ENCODE peak calls at places on chromosomes 2 and 18, in eight cellular contexts. One of them, this sample, is unnamed.

GRCh38 chr2:230842473-230842872 is 22.3 kb upstream of the ITM2C start:
- DNase-seq in naive thymus-derived CD4-positive, alpha-beta T cell: no peak
- DNase-seq in cardiac septum: no peak
- DNase-seq in fibroblast of pulmonary artery: no peak
- DNase-seq in T-helper 1 cell: no peak
- DNase-seq in activated CD8-positive, alpha-beta T cell treated with anti-CD3 and anti-CD28 coated beads for 36 hours: no peak
- DNase-seq in posterior vena cava: no peak
- DNase-seq in memory B cell: no peak
- DNase-seq in this sample: no peak

GRCh38 chr2:150469706-150470105 is 17.8 kb downstream of the RND3 start:
- DNase-seq in fibroblast of pulmonary artery: no peak
- DNase-seq in memory B cell: no peak
- DNase-seq in naive thymus-derived CD4-positive, alpha-beta T cell: no peak
- DNase-seq in activated CD8-positive, alpha-beta T cell treated with anti-CD3 and anti-CD28 coated beads for 36 hours: no peak
- DNase-seq in cardiac septum: no peak
- DNase-seq in T-helper 1 cell: no peak
- DNase-seq in posterior vena cava: no peak
- DNase-seq in this sample: no peak

GRCh38 chr2:232871835-232872736 is 2.0 kb downstream of the SNORC start:
- DNase-seq in memory B cell: no peak
- DNase-seq in activated CD8-positive, alpha-beta T cell treated with anti-CD3 and anti-CD28 coated beads for 36 hours: no peak
- DNase-seq in fibroblast of pulmonary artery: no peak
- DNase-seq in cardiac septum: peak; percentile 69
- DNase-seq in naive thymus-derived CD4-positive, alpha-beta T cell: no peak
- DNase-seq in T-helper 1 cell: no peak
- DNase-seq in posterior vena cava: no peak
- DNase-seq in this sample: peak; percentile 48

GRCh38 chr2:234954551-234954992 is 2.8 kb downstream of the SH3BP4 start:
- DNase-seq in cardiac septum: peak; percentile 60
- DNase-seq in T-helper 1 cell: no peak
- DNase-seq in fibroblast of pulmonary artery: peak; percentile 58
- DNase-seq in naive thymus-derived CD4-positive, alpha-beta T cell: no peak
- DNase-seq in posterior vena cava: no peak
- DNase-seq in memory B cell: no peak
- DNase-seq in activated CD8-positive, alpha-beta T cell treated with anti-CD3 and anti-CD28 coated beads for 36 hours: no peak
- DNase-seq in this sample: no peak

GRCh38 chr2:74552914-74553811 is 579 bp downstream of the LOXL3 start:
- DNase-seq in cardiac septum: peak; percentile 64
- DNase-seq in activated CD8-positive, alpha-beta T cell treated with anti-CD3 and anti-CD28 coated beads for 36 hours: peak; percentile 20
- DNase-seq in T-helper 1 cell: no peak
- DNase-seq in posterior vena cava: peak; percentile 79
- DNase-seq in memory B cell: no peak
- DNase-seq in naive thymus-derived CD4-positive, alpha-beta T cell: no peak
- DNase-seq in fibroblast of pulmonary artery: no peak
- DNase-seq in this sample: no peak

GRCh38 chr2:174546519-174547506 is 50.8 kb downstream of the WIPF1 start:
- DNase-seq in posterior vena cava: no peak
- DNase-seq in activated CD8-positive, alpha-beta T cell treated with anti-CD3 and anti-CD28 coated beads for 36 hours: peak; percentile 69
- DNase-seq in T-helper 1 cell: no peak
- DNase-seq in cardiac septum: no peak
- DNase-seq in memory B cell: no peak
- DNase-seq in naive thymus-derived CD4-positive, alpha-beta T cell: no peak
- DNase-seq in fibroblast of pulmonary artery: peak; percentile 60
- DNase-seq in this sample: no peak

GRCh38 chr2:210654091-210654490 is 97.7 kb downstream of the CPS1 start:
- DNase-seq in naive thymus-derived CD4-positive, alpha-beta T cell: no peak
- DNase-seq in cardiac septum: no peak
- DNase-seq in T-helper 1 cell: no peak
- DNase-seq in memory B cell: no peak
- DNase-seq in activated CD8-positive, alpha-beta T cell treated with anti-CD3 and anti-CD28 coated beads for 36 hours: no peak
- DNase-seq in posterior vena cava: no peak
- DNase-seq in fibroblast of pulmonary artery: no peak
- DNase-seq in this sample: no peak

GRCh38 chr2:177127821-177128220 is 84.8 kb upstream of the HNRNPA3 start:
- DNase-seq in fibroblast of pulmonary artery: no peak
- DNase-seq in naive thymus-derived CD4-positive, alpha-beta T cell: no peak
- DNase-seq in T-helper 1 cell: no peak
- DNase-seq in activated CD8-positive, alpha-beta T cell treated with anti-CD3 and anti-CD28 coated beads for 36 hours: no peak
- DNase-seq in cardiac septum: no peak
- DNase-seq in posterior vena cava: no peak
- DNase-seq in memory B cell: no peak
- DNase-seq in this sample: no peak

GRCh38 chr2:72149556-72150156 is 2.0 kb upstream of the CYP26B1 start:
- DNase-seq in cardiac septum: peak; percentile 74
- DNase-seq in naive thymus-derived CD4-positive, alpha-beta T cell: no peak
- DNase-seq in fibroblast of pulmonary artery: no peak
- DNase-seq in T-helper 1 cell: no peak
- DNase-seq in memory B cell: no peak
- DNase-seq in activated CD8-positive, alpha-beta T cell treated with anti-CD3 and anti-CD28 coated beads for 36 hours: no peak
- DNase-seq in posterior vena cava: peak; percentile 74
- DNase-seq in this sample: peak; percentile 63

GRCh38 chr18:49691177-49691608 is 122.1 kb downstream of the ACAA2 start:
- DNase-seq in naive thymus-derived CD4-positive, alpha-beta T cell: no peak
- DNase-seq in fibroblast of pulmonary artery: peak; percentile 95
- DNase-seq in cardiac septum: no peak
- DNase-seq in activated CD8-positive, alpha-beta T cell treated with anti-CD3 and anti-CD28 coated beads for 36 hours: no peak
- DNase-seq in T-helper 1 cell: no peak
- DNase-seq in memory B cell: no peak
- DNase-seq in posterior vena cava: no peak
- DNase-seq in this sample: no peak

GRCh38 chr2:144514731-144515424 is 5.0 kb downstream of the ZEB2 start:
- DNase-seq in memory B cell: no peak
- DNase-seq in naive thymus-derived CD4-positive, alpha-beta T cell: no peak
- DNase-seq in fibroblast of pulmonary artery: no peak
- DNase-seq in activated CD8-positive, alpha-beta T cell treated with anti-CD3 and anti-CD28 coated beads for 36 hours: no peak
- DNase-seq in posterior vena cava: no peak
- DNase-seq in cardiac septum: no peak
- DNase-seq in T-helper 1 cell: no peak
- DNase-seq in this sample: no peak

GRCh38 chr2:75199428-75200011 is at the start of gene TACR1:
- DNase-seq in naive thymus-derived CD4-positive, alpha-beta T cell: peak; percentile 56
- DNase-seq in memory B cell: peak; percentile 39
- DNase-seq in fibroblast of pulmonary artery: peak; percentile 80
- DNase-seq in activated CD8-positive, alpha-beta T cell treated with anti-CD3 and anti-CD28 coated beads for 36 hours: peak; percentile 68
- DNase-seq in posterior vena cava: peak; percentile 90
- DNase-seq in cardiac septum: no peak
- DNase-seq in T-helper 1 cell: no peak
- DNase-seq in this sample: peak; percentile 79

GRCh38 chr18:24979223-24979622 is 372.7 kb downstream of the ZNF521 start:
- DNase-seq in cardiac septum: no peak
- DNase-seq in fibroblast of pulmonary artery: no peak
- DNase-seq in naive thymus-derived CD4-positive, alpha-beta T cell: no peak
- DNase-seq in T-helper 1 cell: no peak
- DNase-seq in activated CD8-positive, alpha-beta T cell treated with anti-CD3 and anti-CD28 coated beads for 36 hours: no peak
- DNase-seq in memory B cell: no peak
- DNase-seq in posterior vena cava: no peak
- DNase-seq in this sample: no peak

GRCh38 chr18:59950215-59950944 is 50.6 kb downstream of the PMAIP1 start:
- DNase-seq in T-helper 1 cell: no peak
- DNase-seq in activated CD8-positive, alpha-beta T cell treated with anti-CD3 and anti-CD28 coated beads for 36 hours: peak; percentile 17
- DNase-seq in fibroblast of pulmonary artery: no peak
- DNase-seq in cardiac septum: no peak
- DNase-seq in posterior vena cava: no peak
- DNase-seq in memory B cell: no peak
- DNase-seq in naive thymus-derived CD4-positive, alpha-beta T cell: no peak
- DNase-seq in this sample: no peak

GRCh38 chr2:62467475-62468321 is 38.3 kb downstream of the TMEM17 start:
- DNase-seq in T-helper 1 cell: no peak
- DNase-seq in naive thymus-derived CD4-positive, alpha-beta T cell: no peak
- DNase-seq in fibroblast of pulmonary artery: peak; percentile 13
- DNase-seq in activated CD8-positive, alpha-beta T cell treated with anti-CD3 and anti-CD28 coated beads for 36 hours: no peak
- DNase-seq in memory B cell: no peak
- DNase-seq in posterior vena cava: no peak
- DNase-seq in cardiac septum: no peak
- DNase-seq in this sample: no peak

GRCh38 chr2:240929364-240930095 is 23.4 kb downstream of the CROCC2 start:
- DNase-seq in posterior vena cava: no peak
- DNase-seq in cardiac septum: peak; percentile 65
- DNase-seq in activated CD8-positive, alpha-beta T cell treated with anti-CD3 and anti-CD28 coated beads for 36 hours: no peak
- DNase-seq in memory B cell: no peak
- DNase-seq in fibroblast of pulmonary artery: no peak
- DNase-seq in T-helper 1 cell: no peak
- DNase-seq in naive thymus-derived CD4-positive, alpha-beta T cell: no peak
- DNase-seq in this sample: peak; percentile 41

GRCh38 chr2:151357359-151357758 is at the start of gene TNFAIP6:
- DNase-seq in T-helper 1 cell: no peak
- DNase-seq in cardiac septum: no peak
- DNase-seq in fibroblast of pulmonary artery: peak; percentile 98
- DNase-seq in memory B cell: no peak
- DNase-seq in activated CD8-positive, alpha-beta T cell treated with anti-CD3 and anti-CD28 coated beads for 36 hours: no peak
- DNase-seq in posterior vena cava: no peak
- DNase-seq in naive thymus-derived CD4-positive, alpha-beta T cell: no peak
- DNase-seq in this sample: no peak

GRCh38 chr2:222418734-222419133 is 5.6 kb upstream of the SGPP2 start:
- DNase-seq in cardiac septum: no peak
- DNase-seq in T-helper 1 cell: no peak
- DNase-seq in naive thymus-derived CD4-positive, alpha-beta T cell: no peak
- DNase-seq in posterior vena cava: no peak
- DNase-seq in activated CD8-positive, alpha-beta T cell treated with anti-CD3 and anti-CD28 coated beads for 36 hours: no peak
- DNase-seq in memory B cell: no peak
- DNase-seq in fibroblast of pulmonary artery: no peak
- DNase-seq in this sample: no peak

GRCh38 chr2:177759443-177759842 is 313.1 kb downstream of the PDE11A start:
- DNase-seq in fibroblast of pulmonary artery: no peak
- DNase-seq in T-helper 1 cell: no peak
- DNase-seq in posterior vena cava: no peak
- DNase-seq in activated CD8-positive, alpha-beta T cell treated with anti-CD3 and anti-CD28 coated beads for 36 hours: no peak
- DNase-seq in memory B cell: no peak
- DNase-seq in naive thymus-derived CD4-positive, alpha-beta T cell: no peak
- DNase-seq in cardiac septum: no peak
- DNase-seq in this sample: no peak

GRCh38 chr2:178899664-178900063 is 92.4 kb upstream of the TTN start:
- DNase-seq in activated CD8-positive, alpha-beta T cell treated with anti-CD3 and anti-CD28 coated beads for 36 hours: no peak
- DNase-seq in cardiac septum: no peak
- DNase-seq in posterior vena cava: no peak
- DNase-seq in naive thymus-derived CD4-positive, alpha-beta T cell: no peak
- DNase-seq in memory B cell: no peak
- DNase-seq in T-helper 1 cell: no peak
- DNase-seq in fibroblast of pulmonary artery: no peak
- DNase-seq in this sample: no peak

GRCh38 chr2:28327963-28328922 is 64.4 kb upstream of the FOSL2 start:
- DNase-seq in activated CD8-positive, alpha-beta T cell treated with anti-CD3 and anti-CD28 coated beads for 36 hours: no peak
- DNase-seq in posterior vena cava: no peak
- DNase-seq in cardiac septum: peak; percentile 54
- DNase-seq in fibroblast of pulmonary artery: no peak
- DNase-seq in naive thymus-derived CD4-positive, alpha-beta T cell: no peak
- DNase-seq in memory B cell: no peak
- DNase-seq in T-helper 1 cell: no peak
- DNase-seq in this sample: no peak

GRCh38 chr2:188659656-188660406 is 314.3 kb upstream of the COL3A1 start:
- DNase-seq in memory B cell: no peak
- DNase-seq in naive thymus-derived CD4-positive, alpha-beta T cell: no peak
- DNase-seq in fibroblast of pulmonary artery: peak; percentile 77
- DNase-seq in activated CD8-positive, alpha-beta T cell treated with anti-CD3 and anti-CD28 coated beads for 36 hours: no peak
- DNase-seq in T-helper 1 cell: no peak
- DNase-seq in cardiac septum: no peak
- DNase-seq in posterior vena cava: no peak
- DNase-seq in this sample: no peak

GRCh38 chr2:84389794-84390193 is 69.3 kb downstream of the SUCLG1 start:
- DNase-seq in posterior vena cava: no peak
- DNase-seq in fibroblast of pulmonary artery: no peak
- DNase-seq in cardiac septum: no peak
- DNase-seq in memory B cell: no peak
- DNase-seq in T-helper 1 cell: no peak
- DNase-seq in activated CD8-positive, alpha-beta T cell treated with anti-CD3 and anti-CD28 coated beads for 36 hours: no peak
- DNase-seq in naive thymus-derived CD4-positive, alpha-beta T cell: no peak
- DNase-seq in this sample: no peak

GRCh38 chr18:22228930-22229329 is 59.5 kb downstream of the GATA6 start:
- DNase-seq in cardiac septum: no peak
- DNase-seq in naive thymus-derived CD4-positive, alpha-beta T cell: no peak
- DNase-seq in memory B cell: no peak
- DNase-seq in T-helper 1 cell: no peak
- DNase-seq in activated CD8-positive, alpha-beta T cell treated with anti-CD3 and anti-CD28 coated beads for 36 hours: no peak
- DNase-seq in posterior vena cava: no peak
- DNase-seq in fibroblast of pulmonary artery: peak; percentile 50
- DNase-seq in this sample: no peak

GRCh38 chr18:69469444-69469919 is 68.8 kb downstream of the DOK6 start:
- DNase-seq in activated CD8-positive, alpha-beta T cell treated with anti-CD3 and anti-CD28 coated beads for 36 hours: peak; percentile 66
- DNase-seq in fibroblast of pulmonary artery: no peak
- DNase-seq in cardiac septum: no peak
- DNase-seq in T-helper 1 cell: no peak
- DNase-seq in memory B cell: no peak
- DNase-seq in naive thymus-derived CD4-positive, alpha-beta T cell: no peak
- DNase-seq in posterior vena cava: no peak
- DNase-seq in this sample: no peak

GRCh38 chr18:51569153-51569552 is 371.7 kb upstream of the MEX3C start:
- DNase-seq in T-helper 1 cell: no peak
- DNase-seq in activated CD8-positive, alpha-beta T cell treated with anti-CD3 and anti-CD28 coated beads for 36 hours: no peak
- DNase-seq in fibroblast of pulmonary artery: no peak
- DNase-seq in memory B cell: no peak
- DNase-seq in posterior vena cava: no peak
- DNase-seq in naive thymus-derived CD4-positive, alpha-beta T cell: no peak
- DNase-seq in cardiac septum: no peak
- DNase-seq in this sample: no peak

GRCh38 chr2:39479696-39480095 is 42.6 kb upstream of the MAP4K3 start:
- DNase-seq in naive thymus-derived CD4-positive, alpha-beta T cell: no peak
- DNase-seq in T-helper 1 cell: no peak
- DNase-seq in memory B cell: no peak
- DNase-seq in cardiac septum: no peak
- DNase-seq in activated CD8-positive, alpha-beta T cell treated with anti-CD3 and anti-CD28 coated beads for 36 hours: no peak
- DNase-seq in posterior vena cava: no peak
- DNase-seq in fibroblast of pulmonary artery: no peak
- DNase-seq in this sample: no peak

This sample was measured in upper lobe of right lung.